ENCODE peak calls at places on chromosome 22, in ten cellular contexts. One of them, this sample, is unnamed.

GRCh38 chr22:47215851-47216250 is 453.4 kb downstream of the TBC1D22A start:
- DNase-seq in HFFc6: no peak
- DNase-seq in testis: no peak
- DNase-seq in sigmoid colon: peak; percentile 12
- DNase-seq in dorsolateral prefrontal cortex: no peak
- DNase-seq in ovary: no peak
- DNase-seq in endothelial cell: no peak
- DNase-seq in right lobe of liver: no peak
- DNase-seq in CD8-positive, alpha-beta T cell: no peak
- DNase-seq in cardiac fibroblast: no peak
- DNase-seq in this sample: no peak

GRCh38 chr22:20380486-20380885 is 13.5 kb upstream of the ZNF74 start:
- DNase-seq in endothelial cell: no peak
- DNase-seq in right lobe of liver: no peak
- DNase-seq in dorsolateral prefrontal cortex: no peak
- DNase-seq in HFFc6: no peak
- DNase-seq in ovary: no peak
- DNase-seq in sigmoid colon: no peak
- DNase-seq in testis: no peak
- DNase-seq in CD8-positive, alpha-beta T cell: no peak
- DNase-seq in cardiac fibroblast: no peak
- DNase-seq in this sample: no peak

GRCh38 chr22:20290578-20291248 is 22.6 kb upstream of the RTN4R start:
- DNase-seq in right lobe of liver: no peak
- DNase-seq in dorsolateral prefrontal cortex: no peak
- DNase-seq in sigmoid colon: no peak
- DNase-seq in endothelial cell: no peak
- DNase-seq in cardiac fibroblast: no peak
- DNase-seq in CD8-positive, alpha-beta T cell: no peak
- DNase-seq in HFFc6: no peak
- DNase-seq in testis: no peak
- DNase-seq in ovary: no peak
- DNase-seq in this sample: no peak

GRCh38 chr22:43826142-43827093 is 14.3 kb upstream of the EFCAB6 start:
- DNase-seq in cardiac fibroblast: peak; percentile 39
- DNase-seq in CD8-positive, alpha-beta T cell: no peak
- DNase-seq in HFFc6: peak; percentile 18
- DNase-seq in ovary: peak; percentile 55
- DNase-seq in sigmoid colon: no peak
- DNase-seq in testis: peak; percentile 50
- DNase-seq in endothelial cell: no peak
- DNase-seq in right lobe of liver: peak; percentile 51
- DNase-seq in dorsolateral prefrontal cortex: no peak
- DNase-seq in this sample: no peak

GRCh38 chr22:24325105-24325757 is 54.6 kb downstream of the SPECC1L start:
- DNase-seq in CD8-positive, alpha-beta T cell: no peak
- DNase-seq in testis: no peak
- DNase-seq in HFFc6: peak; percentile 97
- DNase-seq in ovary: no peak
- DNase-seq in right lobe of liver: no peak
- DNase-seq in dorsolateral prefrontal cortex: no peak
- DNase-seq in cardiac fibroblast: peak; percentile 92
- DNase-seq in sigmoid colon: no peak
- DNase-seq in endothelial cell: no peak
- DNase-seq in this sample: peak; percentile 84

GRCh38 chr22:23403152-23403719 is 176.9 kb downstream of the IGLL1 start:
- DNase-seq in sigmoid colon: peak; percentile 45
- DNase-seq in CD8-positive, alpha-beta T cell: no peak
- DNase-seq in right lobe of liver: no peak
- DNase-seq in ovary: peak; percentile 58
- DNase-seq in endothelial cell: no peak
- DNase-seq in cardiac fibroblast: no peak
- DNase-seq in HFFc6: no peak
- DNase-seq in testis: no peak
- DNase-seq in dorsolateral prefrontal cortex: peak; percentile 9
- DNase-seq in this sample: no peak

GRCh38 chr22:46013460-46014416 is 36.8 kb upstream of the WNT7B start:
- DNase-seq in cardiac fibroblast: peak; percentile 98
- DNase-seq in CD8-positive, alpha-beta T cell: peak; percentile 89
- DNase-seq in endothelial cell: peak; percentile 94
- DNase-seq in right lobe of liver: peak; percentile 95
- DNase-seq in sigmoid colon: peak; percentile 98
- DNase-seq in HFFc6: peak; percentile 96
- DNase-seq in dorsolateral prefrontal cortex: peak; percentile 77
- DNase-seq in testis: peak; percentile 94
- DNase-seq in ovary: peak; percentile 97
- DNase-seq in this sample: peak; percentile 89

GRCh38 chr22:46806789-46807188 is 44.3 kb downstream of the TBC1D22A start:
- DNase-seq in HFFc6: no peak
- DNase-seq in CD8-positive, alpha-beta T cell: no peak
- DNase-seq in testis: no peak
- DNase-seq in ovary: no peak
- DNase-seq in endothelial cell: no peak
- DNase-seq in cardiac fibroblast: no peak
- DNase-seq in right lobe of liver: no peak
- DNase-seq in dorsolateral prefrontal cortex: no peak
- DNase-seq in sigmoid colon: no peak
- DNase-seq in this sample: no peak

GRCh38 chr22:36143066-36143815 is 17.3 kb downstream of the APOL3 start:
- DNase-seq in sigmoid colon: peak; percentile 18
- DNase-seq in cardiac fibroblast: no peak
- DNase-seq in endothelial cell: no peak
- DNase-seq in right lobe of liver: peak; percentile 43
- DNase-seq in HFFc6: no peak
- DNase-seq in CD8-positive, alpha-beta T cell: no peak
- DNase-seq in dorsolateral prefrontal cortex: no peak
- DNase-seq in testis: no peak
- DNase-seq in ovary: no peak
- DNase-seq in this sample: no peak
- TF ChIP-seq CTCF in sigmoid colon: no peak
- TF ChIP-seq CTCF in cardiac fibroblast: no peak
- TF ChIP-seq CTCF in endothelial cell: no peak
- TF ChIP-seq CTCF in right lobe of liver: peak; percentile 11
- TF ChIP-seq CTCF in HFFc6: no peak
- TF ChIP-seq CTCF in CD8-positive, alpha-beta T cell: no peak
- TF ChIP-seq CTCF in dorsolateral prefrontal cortex: no peak
- TF ChIP-seq CTCF in testis: no peak
- TF ChIP-seq CTCF in ovary: no peak
- TF ChIP-seq CTCF in this sample: no peak

GRCh38 chr22:30284172-30284571 is 5.1 kb downstream of the CASTOR1 start:
- DNase-seq in right lobe of liver: no peak
- DNase-seq in dorsolateral prefrontal cortex: no peak
- DNase-seq in CD8-positive, alpha-beta T cell: no peak
- DNase-seq in HFFc6: no peak
- DNase-seq in cardiac fibroblast: no peak
- DNase-seq in endothelial cell: no peak
- DNase-seq in ovary: no peak
- DNase-seq in sigmoid colon: no peak
- DNase-seq in testis: no peak
- DNase-seq in this sample: no peak

GRCh38 chr22:30286813-30287625 is 2.3 kb downstream of the CASTOR1 start:
- DNase-seq in right lobe of liver: peak; percentile 82
- DNase-seq in cardiac fibroblast: peak; percentile 57
- DNase-seq in CD8-positive, alpha-beta T cell: peak; percentile 92
- DNase-seq in HFFc6: no peak
- DNase-seq in dorsolateral prefrontal cortex: no peak
- DNase-seq in testis: peak; percentile 80
- DNase-seq in ovary: peak; percentile 75
- DNase-seq in endothelial cell: peak; percentile 89
- DNase-seq in sigmoid colon: peak; percentile 81
- DNase-seq in this sample: no peak

GRCh38 chr22:30285846-30286200 is 3.5 kb downstream of the CASTOR1 start:
- DNase-seq in ovary: no peak
- DNase-seq in CD8-positive, alpha-beta T cell: no peak
- DNase-seq in right lobe of liver: no peak
- DNase-seq in sigmoid colon: no peak
- DNase-seq in testis: no peak
- DNase-seq in cardiac fibroblast: no peak
- DNase-seq in dorsolateral prefrontal cortex: no peak
- DNase-seq in HFFc6: no peak
- DNase-seq in endothelial cell: no peak
- DNase-seq in this sample: no peak

GRCh38 chr22:30286331-30286730 is 3.0 kb downstream of the CASTOR1 start:
- DNase-seq in ovary: no peak
- DNase-seq in sigmoid colon: no peak
- DNase-seq in right lobe of liver: no peak
- DNase-seq in endothelial cell: no peak
- DNase-seq in dorsolateral prefrontal cortex: no peak
- DNase-seq in CD8-positive, alpha-beta T cell: no peak
- DNase-seq in testis: no peak
- DNase-seq in HFFc6: no peak
- DNase-seq in cardiac fibroblast: no peak
- DNase-seq in this sample: no peak

DNA sequence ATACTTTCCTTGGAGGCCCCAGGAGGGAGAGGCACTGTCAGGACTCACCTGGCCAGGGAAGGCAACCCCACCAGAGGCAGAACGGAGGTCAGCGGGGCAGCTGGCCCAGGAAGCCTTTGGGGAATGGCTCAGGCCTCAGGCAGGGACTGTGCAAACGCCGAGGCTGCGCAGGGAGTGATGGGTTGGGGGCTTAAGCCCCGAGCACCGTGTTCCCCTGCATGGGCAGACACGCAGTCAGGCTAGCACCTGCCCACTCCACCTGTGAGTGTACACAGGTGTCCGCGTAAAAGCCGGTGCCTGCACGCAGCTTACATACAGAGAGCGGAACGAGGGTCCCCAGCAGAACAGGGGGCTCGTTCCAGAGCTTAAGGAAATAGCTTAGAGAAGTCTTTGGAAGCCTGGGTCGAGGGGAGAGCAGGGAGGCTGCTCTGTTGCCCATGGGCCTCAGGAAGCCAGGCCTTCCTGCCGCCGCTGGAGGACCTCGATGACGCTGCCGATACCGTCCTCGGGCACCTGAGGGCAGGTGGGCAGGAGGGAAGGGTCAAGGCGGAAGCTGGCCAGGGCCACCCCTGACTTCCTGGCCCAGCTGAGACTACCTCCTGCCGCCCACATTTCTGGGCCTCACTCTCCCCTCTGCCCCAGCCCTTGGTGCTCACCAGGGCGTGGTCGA is 4.0 kb downstream of the CASTOR1 start:
- DNase-seq in testis: no peak
- DNase-seq in HFFc6: no peak
- DNase-seq in sigmoid colon: no peak
- DNase-seq in ovary: no peak
- DNase-seq in right lobe of liver: no peak
- DNase-seq in CD8-positive, alpha-beta T cell: no peak
- DNase-seq in dorsolateral prefrontal cortex: no peak
- DNase-seq in endothelial cell: no peak
- DNase-seq in cardiac fibroblast: no peak
- DNase-seq in this sample: no peak
- TF ChIP-seq CTCF in testis: no peak
- TF ChIP-seq CTCF in HFFc6: no peak
- TF ChIP-seq CTCF in sigmoid colon: no peak
- TF ChIP-seq CTCF in ovary: no peak
- TF ChIP-seq CTCF in right lobe of liver: no peak
- TF ChIP-seq CTCF in CD8-positive, alpha-beta T cell: no peak
- TF ChIP-seq CTCF in dorsolateral prefrontal cortex: no peak
- TF ChIP-seq CTCF in endothelial cell: no peak
- TF ChIP-seq CTCF in cardiac fibroblast: no peak
- TF ChIP-seq CTCF in this sample: no peak

DNA sequence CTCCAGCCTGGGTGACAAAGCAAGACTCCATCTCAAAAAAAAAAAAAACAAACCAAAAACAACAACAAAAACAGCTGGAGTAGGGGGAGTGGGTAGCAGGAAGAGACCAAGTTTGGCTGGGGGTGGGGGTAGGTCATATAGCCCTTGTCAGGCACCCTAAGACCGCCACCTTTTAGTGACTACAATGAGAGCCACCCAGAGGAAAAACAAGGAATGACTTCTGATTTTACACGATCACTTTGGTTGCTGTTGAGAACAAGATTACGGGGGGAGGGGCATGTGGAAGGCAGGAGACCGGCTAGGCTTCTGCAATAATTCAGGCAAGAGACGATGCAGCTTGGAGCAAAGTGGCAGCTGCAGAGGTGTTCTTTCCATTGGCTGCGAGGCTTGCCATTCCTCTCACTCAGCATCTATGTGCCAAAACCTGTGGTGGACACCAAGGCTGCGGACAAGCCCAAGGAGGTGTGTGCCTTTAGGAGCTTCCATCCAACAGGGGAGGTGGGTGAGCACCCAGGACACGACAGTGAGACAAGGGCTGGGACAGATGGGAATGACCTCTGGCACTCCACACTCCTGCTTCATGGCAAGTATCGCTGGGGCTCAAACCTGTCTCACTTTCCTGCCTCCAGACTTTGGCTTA is 1.7 kb downstream of the RPS19BP1 start:
- DNase-seq in right lobe of liver: no peak
- DNase-seq in HFFc6: no peak
- DNase-seq in testis: no peak
- DNase-seq in cardiac fibroblast: peak; percentile 53
- DNase-seq in endothelial cell: no peak
- DNase-seq in CD8-positive, alpha-beta T cell: no peak
- DNase-seq in ovary: peak; percentile 35
- DNase-seq in dorsolateral prefrontal cortex: no peak
- DNase-seq in sigmoid colon: no peak
- DNase-seq in this sample: no peak
- TF ChIP-seq CTCF in right lobe of liver: peak; percentile 9
- TF ChIP-seq CTCF in HFFc6: peak; percentile 61
- TF ChIP-seq CTCF in testis: peak; percentile 46
- TF ChIP-seq CTCF in cardiac fibroblast: peak; percentile 22
- TF ChIP-seq CTCF in endothelial cell: peak; percentile 57
- TF ChIP-seq CTCF in CD8-positive, alpha-beta T cell: no peak
- TF ChIP-seq CTCF in ovary: no peak
- TF ChIP-seq CTCF in dorsolateral prefrontal cortex: no peak
- TF ChIP-seq CTCF in sigmoid colon: peak; percentile 9
- TF ChIP-seq CTCF in this sample: no peak

GRCh38 chr22:49960159-49960966 is at the start of gene PIM3:
- DNase-seq in sigmoid colon: peak; percentile 97
- DNase-seq in dorsolateral prefrontal cortex: peak; percentile 91
- DNase-seq in ovary: peak; percentile 93
- DNase-seq in testis: peak; percentile 95
- DNase-seq in HFFc6: peak; percentile 94
- DNase-seq in right lobe of liver: peak; percentile 95
- DNase-seq in endothelial cell: peak; percentile 90
- DNase-seq in CD8-positive, alpha-beta T cell: peak; percentile 90
- DNase-seq in cardiac fibroblast: peak; percentile 94
- DNase-seq in this sample: peak; percentile 75

GRCh38 chr22:49958462-49958921 is 2.1 kb upstream of the PIM3 start:
- DNase-seq in ovary: no peak
- DNase-seq in testis: no peak
- DNase-seq in cardiac fibroblast: no peak
- DNase-seq in CD8-positive, alpha-beta T cell: no peak
- DNase-seq in sigmoid colon: peak; percentile 65
- DNase-seq in dorsolateral prefrontal cortex: no peak
- DNase-seq in HFFc6: no peak
- DNase-seq in endothelial cell: no peak
- DNase-seq in right lobe of liver: peak; percentile 19
- DNase-seq in this sample: no peak

GRCh38 chr22:49960967-49961600 is 512 bp downstream of the PIM3 start:
- DNase-seq in HFFc6: no peak
- DNase-seq in testis: no peak
- DNase-seq in dorsolateral prefrontal cortex: no peak
- DNase-seq in CD8-positive, alpha-beta T cell: peak; percentile 54
- DNase-seq in sigmoid colon: peak; percentile 76
- DNase-seq in right lobe of liver: peak; percentile 53
- DNase-seq in cardiac fibroblast: peak; percentile 31
- DNase-seq in ovary: peak; percentile 68
- DNase-seq in endothelial cell: no peak
- DNase-seq in this sample: no peak

GRCh38 chr22:49958961-49959781 is 1.4 kb upstream of the PIM3 start:
- DNase-seq in testis: no peak
- DNase-seq in ovary: no peak
- DNase-seq in HFFc6: no peak
- DNase-seq in sigmoid colon: peak; percentile 74
- DNase-seq in dorsolateral prefrontal cortex: no peak
- DNase-seq in endothelial cell: no peak
- DNase-seq in CD8-positive, alpha-beta T cell: no peak
- DNase-seq in cardiac fibroblast: no peak
- DNase-seq in right lobe of liver: peak; percentile 62
- DNase-seq in this sample: no peak

DNA sequence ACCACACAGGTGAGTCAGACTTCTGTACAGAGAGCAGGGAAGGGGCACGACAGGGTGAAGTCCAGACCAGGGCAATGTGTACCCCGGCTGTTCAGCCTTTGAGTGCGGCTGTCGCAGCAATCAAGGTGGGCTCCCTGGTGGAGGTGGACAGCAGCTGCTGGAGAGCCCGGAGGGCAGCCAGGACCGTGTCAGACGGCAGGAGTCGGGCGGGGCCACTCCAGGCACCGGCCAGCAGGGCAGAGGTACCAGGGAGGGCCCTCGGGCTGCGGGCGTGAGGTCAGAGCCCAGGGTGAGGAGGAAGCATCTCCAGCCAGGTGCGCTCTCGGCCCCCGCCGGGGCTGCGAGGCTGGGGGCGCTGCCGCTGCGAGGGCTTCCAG is 802 bp upstream of the PIM3 start:
- DNase-seq in testis: no peak
- DNase-seq in ovary: peak; percentile 74
- DNase-seq in sigmoid colon: peak; percentile 81
- DNase-seq in endothelial cell: no peak
- DNase-seq in cardiac fibroblast: peak; percentile 49
- DNase-seq in right lobe of liver: peak; percentile 72
- DNase-seq in HFFc6: peak; percentile 36
- DNase-seq in dorsolateral prefrontal cortex: no peak
- DNase-seq in CD8-positive, alpha-beta T cell: no peak
- DNase-seq in this sample: no peak
- TF ChIP-seq CTCF in testis: no peak
- TF ChIP-seq CTCF in ovary: no peak
- TF ChIP-seq CTCF in sigmoid colon: peak; percentile 25
- TF ChIP-seq CTCF in endothelial cell: no peak
- TF ChIP-seq CTCF in cardiac fibroblast: no peak
- TF ChIP-seq CTCF in right lobe of liver: peak; percentile 8
- TF ChIP-seq CTCF in HFFc6: peak; percentile 25
- TF ChIP-seq CTCF in dorsolateral prefrontal cortex: no peak
- TF ChIP-seq CTCF in CD8-positive, alpha-beta T cell: no peak
- TF ChIP-seq CTCF in this sample: no peak